ENCODE peak calls at places on chromosome 18, in four cellular contexts. O is HTR-8/SVneo, T is HFFc6, K is HS-27A. X is an unnamed sample.
A peak's percentile ranks its signal among the peaks of the same experiment; 100 is the strongest.

GRCh38 chr18:51857989-51858388 is 482.0 kb upstream of the DCC start:
- DNase-seq in O (no peak), T (no peak), K (no peak), X (no peak)

GRCh38 chr18:6821346-6821745 is 91.8 kb downstream of the ARHGAP28 start:
- DNase-seq in O (no peak), T (no peak), K (no peak), X (no peak)

GRCh38 chr18:58562146-58562998 is 66.5 kb downstream of the ALPK2 start:
- DNase-seq in O (no peak), T (no peak), K (no peak), X (no peak)

GRCh38 chr18:45590060-45590537 is 25.2 kb upstream of the SLC14A2 start:
- DNase-seq in O (no peak), T (no peak), K (no peak), X (no peak)

GRCh38 chr18:2655153-2655953 is at the start of gene SMCHD1:
- DNase-seq in O (peak; percentile 61), T (peak; percentile 72), K (peak; percentile 54), X (peak; percentile 59)

GRCh38 chr18:49890041-49890440 is 76.7 kb upstream of the ACAA2 start:
- DNase-seq in O (no peak), T (no peak), K (no peak), X (no peak)

GRCh38 chr18:41096504-41096903 is 858.5 kb upstream of the PIK3C3 start:
- DNase-seq in O (no peak), T (peak; percentile 6), K (peak; percentile 17), X (no peak)

GRCh38 chr18:32930695-32931301 is 158.0 kb upstream of the KLHL14 start:
- DNase-seq in O (no peak), T (peak; percentile 5), K (no peak), X (peak; percentile 55)

GRCh38 chr18:58965291-58965929 is 100.7 kb downstream of the ZNF532 start:
- DNase-seq in O (no peak), T (no peak), K (no peak), X (no peak)

X was measured in HepG2.